ENCODE peak calls at places on chromosomes 13 and 19, in eight cellular contexts. One of them, this sample, is unnamed.

GRCh38 chr13:21233086-21233485 is 56.6 kb downstream of the MRPL57 start:
- DNase-seq in ureter: no peak
- DNase-seq in renal cortical epithelial cell: no peak
- DNase-seq in HT1080: no peak
- DNase-seq in H54: no peak
- DNase-seq in AG09319: no peak
- DNase-seq in nucleus accumbens: no peak
- DNase-seq in T-cell: no peak
- DNase-seq in this sample: peak; percentile 41

GRCh38 chr13:80339841-80340642 is 884 bp downstream of the SPRY2 start:
- DNase-seq in ureter: peak; percentile 55
- DNase-seq in renal cortical epithelial cell: no peak
- DNase-seq in HT1080: peak; percentile 39
- DNase-seq in H54: peak; percentile 23
- DNase-seq in AG09319: no peak
- DNase-seq in nucleus accumbens: peak; percentile 31
- DNase-seq in T-cell: no peak
- DNase-seq in this sample: peak; percentile 47

GRCh38 chr19:45613926-45614725 is 12.1 kb upstream of the GPR4 start:
- DNase-seq in ureter: no peak
- DNase-seq in renal cortical epithelial cell: peak; percentile 97
- DNase-seq in HT1080: peak; percentile 98
- DNase-seq in H54: peak; percentile 87
- DNase-seq in AG09319: peak; percentile 60
- DNase-seq in nucleus accumbens: no peak
- DNase-seq in T-cell: no peak
- DNase-seq in this sample: peak; percentile 82

GRCh38 chr13:23822252-23822824 is 66.9 kb downstream of the MIPEP start:
- DNase-seq in ureter: no peak
- DNase-seq in renal cortical epithelial cell: peak; percentile 10
- DNase-seq in HT1080: no peak
- DNase-seq in H54: no peak
- DNase-seq in AG09319: no peak
- DNase-seq in nucleus accumbens: no peak
- DNase-seq in T-cell: no peak
- DNase-seq in this sample: no peak

GRCh38 chr19:54138777-54139256 is 1.3 kb downstream of the CNOT3 start:
- DNase-seq in ureter: no peak
- DNase-seq in renal cortical epithelial cell: no peak
- DNase-seq in HT1080: no peak
- DNase-seq in H54: no peak
- DNase-seq in AG09319: no peak
- DNase-seq in nucleus accumbens: no peak
- DNase-seq in T-cell: no peak
- DNase-seq in this sample: no peak

GRCh38 chr19:6032827-6033226 is 54.9 kb upstream of the RANBP3 start:
- DNase-seq in ureter: peak; percentile 25
- DNase-seq in renal cortical epithelial cell: no peak
- DNase-seq in HT1080: no peak
- DNase-seq in H54: no peak
- DNase-seq in AG09319: no peak
- DNase-seq in nucleus accumbens: no peak
- DNase-seq in T-cell: no peak
- DNase-seq in this sample: no peak

GRCh38 chr19:34851277-34851804 is 75.4 kb upstream of the ZNF30 start:
- DNase-seq in ureter: no peak
- DNase-seq in renal cortical epithelial cell: no peak
- DNase-seq in HT1080: no peak
- DNase-seq in H54: no peak
- DNase-seq in AG09319: no peak
- DNase-seq in nucleus accumbens: no peak
- DNase-seq in T-cell: no peak
- DNase-seq in this sample: no peak

GRCh38 chr19:2048959-2049740 is 1.9 kb downstream of the MKNK2 start:
- DNase-seq in ureter: peak; percentile 57
- DNase-seq in renal cortical epithelial cell: peak; percentile 34
- DNase-seq in HT1080: no peak
- DNase-seq in H54: no peak
- DNase-seq in AG09319: no peak
- DNase-seq in nucleus accumbens: no peak
- DNase-seq in T-cell: no peak
- DNase-seq in this sample: no peak

GRCh38 chr13:67996101-67996500 is 766.0 kb upstream of the PCDH9 start:
- DNase-seq in ureter: no peak
- DNase-seq in renal cortical epithelial cell: no peak
- DNase-seq in HT1080: no peak
- DNase-seq in H54: no peak
- DNase-seq in AG09319: no peak
- DNase-seq in nucleus accumbens: no peak
- DNase-seq in T-cell: no peak
- DNase-seq in this sample: no peak

GRCh38 chr19:5801796-5802616 is 2.9 kb upstream of the NRTN start:
- DNase-seq in ureter: no peak
- DNase-seq in renal cortical epithelial cell: no peak
- DNase-seq in HT1080: no peak
- DNase-seq in H54: no peak
- DNase-seq in AG09319: no peak
- DNase-seq in nucleus accumbens: no peak
- DNase-seq in T-cell: no peak
- DNase-seq in this sample: no peak

GRCh38 chr19:2011169-2011568 is 4.3 kb downstream of the BTBD2 start:
- DNase-seq in ureter: no peak
- DNase-seq in renal cortical epithelial cell: no peak
- DNase-seq in HT1080: no peak
- DNase-seq in H54: no peak
- DNase-seq in AG09319: no peak
- DNase-seq in nucleus accumbens: no peak
- DNase-seq in T-cell: no peak
- DNase-seq in this sample: no peak

GRCh38 chr13:65940720-65941119 is 1289.4 kb downstream of the PCDH9 start:
- DNase-seq in ureter: no peak
- DNase-seq in renal cortical epithelial cell: no peak
- DNase-seq in HT1080: no peak
- DNase-seq in H54: no peak
- DNase-seq in AG09319: no peak
- DNase-seq in nucleus accumbens: no peak
- DNase-seq in T-cell: no peak
- DNase-seq in this sample: no peak

GRCh38 chr19:50377051-50377441 is 789 bp downstream of the NR1H2 start:
- DNase-seq in ureter: no peak
- DNase-seq in renal cortical epithelial cell: no peak
- DNase-seq in HT1080: no peak
- DNase-seq in H54: no peak
- DNase-seq in AG09319: no peak
- DNase-seq in nucleus accumbens: no peak
- DNase-seq in T-cell: no peak
- DNase-seq in this sample: no peak

GRCh38 chr19:1854542-1855039 is 6.3 kb upstream of the REXO1 start:
- DNase-seq in ureter: no peak
- DNase-seq in renal cortical epithelial cell: no peak
- DNase-seq in HT1080: no peak
- DNase-seq in H54: no peak
- DNase-seq in AG09319: no peak
- DNase-seq in nucleus accumbens: no peak
- DNase-seq in T-cell: no peak
- DNase-seq in this sample: no peak

GRCh38 chr13:35283856-35284255 is 192.6 kb downstream of the MAB21L1 start:
- DNase-seq in ureter: no peak
- DNase-seq in renal cortical epithelial cell: peak; percentile 19
- DNase-seq in HT1080: peak; percentile 19
- DNase-seq in H54: no peak
- DNase-seq in AG09319: no peak
- DNase-seq in nucleus accumbens: no peak
- DNase-seq in T-cell: no peak
- DNase-seq in this sample: no peak

This sample was measured in GM13976.